ENCODE peak calls at places on chromosomes 16 and 17, in seven cellular contexts. O, J, P, E, Y, C and U are unnamed samples. For H3K27me3 and H3K36me3, the result is how much of the 10 kb centered on the place peaks cover.

GRCh38 chr17:63489291-63489690 is 12.4 kb downstream of the ACE start:
- DNase-seq in C (no peak), E (no peak), P (no peak), J (no peak), Y (no peak), O (no peak), U (no peak)

GRCh38 chr16:1137604-1138003 is 15.3 kb upstream of the CACNA1H start:
- DNase-seq in Y (no peak), E (no peak), C (no peak), O (no peak), J (no peak), P (no peak), U (peak)

GRCh38 chr16:11604783-11605563 is 18.3 kb upstream of the LITAF start:
- DNase-seq in J (peak), P (peak), Y (no peak), C (no peak), O (peak), E (no peak), U (no peak)

GRCh38 chr16:81265658-81266451 is 27.4 kb downstream of the BCO1 start:
- DNase-seq in Y (peak), E (peak), O (peak), C (no peak), P (no peak), J (peak), U (peak)

GRCh38 chr17:56831364-56832095 is 2.2 kb downstream of the C17orf67 start:
- DNase-seq in Y (no peak), P (no peak), O (no peak), J (no peak), C (no peak), E (no peak), U (no peak)

GRCh38 chr17:73118876-73119485 is 26.5 kb upstream of the SLC39A11 start:
- DNase-seq in P (no peak), J (no peak), C (no peak), E (no peak), O (no peak), Y (peak), U (no peak)

GRCh38 chr17:38919316-38920078 is 5.9 kb upstream of the LASP1NB start:
- DNase-seq in E (no peak), J (no peak), O (peak), Y (no peak), P (no peak), C (no peak), U (no peak)

GRCh38 chr16:81531415-81531814 is 86.8 kb downstream of the CMIP start:
- DNase-seq in E (no peak), O (no peak), P (no peak), Y (peak), J (peak), C (no peak), U (peak)

GRCh38 chr16:11175850-11176341 is 80.1 kb downstream of the SOCS1 start:
- DNase-seq in E (no peak), P (no peak), J (no peak), O (no peak), Y (no peak), C (peak), U (no peak)

GRCh38 chr16:86351041-86351784 is 159.1 kb upstream of the FOXF1 start:
- DNase-seq in E (no peak), P (no peak), Y (no peak), C (no peak), O (no peak), J (no peak), U (no peak)

GRCh38 chr16:52283581-52284375 is 263.2 kb downstream of the TOX3 start:
- DNase-seq in E (no peak), P (no peak), J (no peak), Y (no peak), C (no peak), O (no peak), U (no peak)

GRCh38 chr16:18788828-18789514 is 1.2 kb downstream of the RPS15A start:
- DNase-seq in O (no peak), E (no peak), Y (peak), C (no peak), P (no peak), J (no peak), U (peak)

GRCh38 chr17:32120086-32120485 is 22.2 kb upstream of the RHOT1 start:
- DNase-seq in O (no peak), C (no peak), J (no peak), E (no peak), P (no peak), Y (no peak), U (no peak)

GRCh38 chr16:28193530-28194423 is 18.0 kb downstream of the XPO6 start:
- DNase-seq in Y (peak), E (no peak), J (no peak), C (no peak), P (no peak), O (no peak), U (peak)

GRCh38 chr16:22323173-22323997 is 26.2 kb downstream of the POLR3E start:
- DNase-seq in J (no peak), E (no peak), O (no peak), P (no peak), C (no peak), Y (no peak), U (no peak)

GRCh38 chr17:60372790-60373483 is 19.0 kb downstream of the USP32 start:
- DNase-seq in P (no peak), Y (no peak), J (no peak), O (no peak), C (no peak), E (no peak), U (peak)

GRCh38 chr16:63324306-63324705 is 1288.1 kb upstream of the CDH8 start:
- DNase-seq in Y (no peak), E (no peak), J (no peak), O (no peak), P (no peak), C (no peak), U (no peak)

GRCh38 chr16:22300427-22301071 is 3.3 kb downstream of the POLR3E start:
- DNase-seq in J (peak), P (no peak), C (peak), O (peak), E (peak), Y (peak), U (peak)

GRCh38 chr17:32552280-32552679 is 65.5 kb downstream of the CDK5R1 start:
- DNase-seq in C (no peak), J (no peak), Y (no peak), P (no peak), E (no peak), O (no peak), U (no peak)

GRCh38 chr17:1473170-1473569 is 17.1 kb upstream of the CRK start:
- DNase-seq in O (no peak), J (no peak), P (no peak), E (no peak), C (no peak), Y (no peak), U (no peak)

GRCh38 chr17:11351479-11351878 is 110.5 kb downstream of the SHISA6 start:
- DNase-seq in Y (no peak), C (no peak), E (no peak), P (no peak), O (no peak), J (no peak), U (no peak)

GRCh38 chr17:38982858-38983746 is 15.9 kb upstream of the FBXO47 start:
- DNase-seq in E (no peak), J (no peak), C (no peak), Y (peak), O (peak), P (no peak), U (no peak)

GRCh38 chr16:88854306-88855111 is 2.2 kb downstream of the GALNS start:
- DNase-seq in Y (no peak), E (no peak), C (no peak), O (no peak), J (no peak), P (no peak), U (no peak)

GRCh38 chr17:53797497-53797896 is 25.2 kb upstream of the KIF2B start:
- DNase-seq in C (no peak), P (no peak), Y (no peak), J (no peak), O (no peak), E (no peak), U (no peak)

GRCh38 chr17:8453326-8453725 is 17.6 kb downstream of the NDEL1 start:
- DNase-seq in O (no peak), C (no peak), Y (no peak), E (no peak), J (no peak), P (no peak), U (no peak)

GRCh38 chr16:24508614-24509013 is 30.8 kb upstream of the RBBP6 start:
- DNase-seq in E (no peak), Y (no peak), O (no peak), P (no peak), C (no peak), J (peak), U (peak)

GRCh38 chr17:34443832-34444469 is 80.9 kb upstream of the CCL1 start:
- DNase-seq in Y (no peak), J (no peak), C (no peak), O (no peak), P (no peak), E (no peak), U (no peak)

GRCh38 chr17:19370493-19370960 is 7.8 kb upstream of the MAPK7 start:
- DNase-seq in Y (no peak), J (peak), P (no peak), O (peak), C (no peak), E (no peak), U (no peak)

GRCh38 chr16:31701734-31702133 is 171.9 kb upstream of the ZNF267 start:
- DNase-seq in O (no peak), J (no peak), C (peak), E (no peak), P (no peak), Y (no peak), U (no peak)

GRCh38 chr16:54459509-54460235 is 173.1 kb upstream of the IRX3 start:
- DNase-seq in J (no peak), P (no peak), O (no peak), Y (no peak), E (no peak), C (no peak), U (peak)
- H3K4me3 ChIP-seq in J (no peak), P (no peak), O (no peak), Y (no peak), E (no peak), C (no peak), U (no peak)

GRCh38 chr17:76135810-76136188 is 5.2 kb downstream of the FOXJ1 start:
- DNase-seq in E (no peak), P (no peak), C (no peak), Y (no peak), J (no peak), O (no peak), U (no peak)

GRCh38 chr17:76137026-76137350 is 4.1 kb downstream of the FOXJ1 start:
- DNase-seq in E (no peak), C (no peak), Y (no peak), P (no peak), J (no peak), O (no peak), U (no peak)

GRCh38 chr17:76137351-76138233 is 3.5 kb downstream of the FOXJ1 start:
- DNase-seq in O (no peak), J (peak), E (no peak), P (no peak), C (peak), Y (no peak), U (no peak)

GRCh38 chr17:76134911-76135809 is 5.9 kb downstream of the FOXJ1 start:
- DNase-seq in Y (no peak), O (no peak), P (no peak), J (no peak), E (no peak), C (no peak), U (no peak)

GRCh38 chr17:76136276-76137025 is 4.6 kb downstream of the FOXJ1 start:
- DNase-seq in Y (no peak), E (no peak), O (no peak), J (no peak), C (no peak), P (no peak), U (no peak)
- H3K27me3 ChIP-seq in Y (under half), E (under half), O (half or more), J (under half), C (under half), P (under half), U (under half)

DNA sequence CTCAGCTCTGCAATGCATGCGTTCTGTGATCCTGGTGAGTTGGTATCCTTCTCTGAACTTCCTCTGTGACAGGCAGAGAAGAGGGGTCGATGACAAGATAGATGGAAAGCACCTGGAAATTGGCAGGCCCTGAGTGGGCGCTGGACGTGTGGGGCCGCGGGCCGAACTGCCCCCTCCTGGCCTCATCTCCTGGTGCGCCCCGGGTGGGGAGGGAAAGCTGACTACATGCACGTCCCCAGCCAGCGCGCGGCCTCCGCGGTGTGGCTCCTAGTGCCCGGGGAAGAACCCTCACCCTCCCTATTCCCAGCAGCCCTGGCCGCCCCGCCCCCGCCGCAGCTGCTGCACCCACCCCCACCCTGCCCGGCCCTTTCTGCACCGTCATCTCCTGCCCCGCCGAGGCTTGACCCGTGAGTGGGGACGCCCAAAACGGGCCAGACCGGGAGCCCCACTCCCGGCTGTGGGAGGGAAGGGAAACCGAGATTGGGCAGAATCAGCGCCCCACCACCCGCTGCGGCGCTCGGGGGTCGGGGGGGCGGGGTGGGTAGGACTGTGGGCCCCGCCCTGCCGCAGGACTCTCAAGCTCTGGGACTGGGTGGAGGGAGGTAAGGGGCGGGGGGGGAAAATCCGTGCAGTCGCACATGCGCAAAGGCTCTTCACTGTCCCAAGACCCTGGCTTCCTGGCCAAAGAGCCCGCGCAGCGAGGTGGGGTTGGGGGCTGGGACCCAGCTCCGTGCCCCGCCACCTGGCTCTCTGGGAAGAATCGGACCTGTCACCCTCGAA is at the start of gene NOL3:
- DNase-seq in Y (peak), P (peak), O (peak), J (peak), E (peak), C (peak), U (peak)
- H3K36me3 ChIP-seq in Y (under half), P (under half), O (under half), J (under half), E (under half), C (under half), U (under half)

DNA sequence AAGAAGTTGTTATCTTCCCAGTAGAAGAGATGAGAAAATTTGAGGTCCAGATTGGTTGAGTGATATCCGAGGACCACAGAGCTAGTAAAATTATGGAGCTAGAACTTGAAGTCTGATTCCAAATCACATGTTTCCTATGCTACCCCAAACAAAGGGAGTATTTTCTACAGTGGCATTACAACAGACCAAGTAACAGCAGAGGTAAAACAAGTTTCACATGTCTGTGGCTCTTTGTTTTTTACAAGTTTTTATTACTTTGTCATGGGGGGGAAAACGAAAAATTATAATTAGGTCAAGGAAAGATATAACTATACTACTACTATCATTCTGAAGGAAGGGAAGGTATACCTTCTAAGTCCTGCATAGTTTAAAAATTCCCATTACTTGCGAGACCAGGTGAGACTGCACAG is 49.4 kb downstream of the KANSL1 start:
- DNase-seq in Y (no peak), J (no peak), E (no peak), O (no peak), P (no peak), C (no peak), U (no peak)
- H3K4me3 ChIP-seq in Y (no peak), J (no peak), E (no peak), O (no peak), P (no peak), C (no peak), U (no peak)

DNA sequence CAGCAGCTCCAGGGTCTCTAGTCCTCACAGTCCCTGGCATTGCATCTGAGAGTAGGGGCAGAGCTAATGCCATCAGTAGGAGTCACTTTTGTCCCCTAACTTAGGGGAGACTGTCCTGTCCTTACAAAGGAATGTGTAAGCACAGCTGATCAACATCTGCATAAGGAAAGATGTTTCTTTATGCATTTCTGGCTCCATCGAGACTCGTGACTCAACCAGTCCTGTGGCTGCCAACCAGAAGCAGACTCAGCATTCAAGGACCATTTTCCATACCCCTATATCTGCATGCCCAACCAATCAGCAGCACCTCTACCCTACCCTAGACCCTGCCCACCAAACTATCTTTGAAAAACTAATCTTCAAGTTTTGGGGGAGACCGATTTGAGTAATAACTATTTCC is 8.2 kb upstream of the MPP2 start:
- DNase-seq in J (no peak), O (no peak), Y (no peak), P (no peak), C (no peak), E (no peak), U (peak)
- H3K27me3 ChIP-seq in J (under half), O (under half), Y (under half), P (under half), C (under half), E (under half), U (under half)

DNA sequence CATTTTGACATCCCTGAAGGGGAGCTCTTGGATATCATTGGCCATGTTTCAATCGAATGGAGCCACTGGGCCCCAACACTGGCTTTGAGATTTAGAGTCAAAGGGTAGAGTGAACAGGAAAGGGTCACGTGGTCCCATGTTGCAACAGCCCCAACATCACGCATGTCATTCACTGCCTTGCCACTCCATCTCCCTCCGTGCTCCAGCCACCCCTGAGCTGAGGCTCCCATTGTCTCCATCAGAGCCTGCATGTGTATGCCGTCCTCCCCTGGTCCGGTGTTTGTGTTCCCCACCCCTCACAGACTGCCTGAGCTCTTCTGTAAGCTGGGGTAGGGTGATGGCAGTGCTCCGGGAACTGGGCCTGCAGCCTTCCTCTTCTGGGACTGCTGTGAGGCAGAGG is 12.1 kb downstream of the NFE2L1 start:
- DNase-seq in E (no peak), O (peak), P (no peak), J (peak), C (no peak), Y (no peak), U (no peak)
- H3K36me3 ChIP-seq in E (under half), O (under half), P (half or more), J (half or more), C (half or more), Y (half or more), U (half or more)

GRCh38 chr16:85327731-85328664 is 215.7 kb upstream of the CIBAR2 start:
- DNase-seq in Y (no peak), O (no peak), P (no peak), E (no peak), J (no peak), C (no peak), U (no peak)

GRCh38 chr16:85330694-85331188 is 218.5 kb upstream of the CIBAR2 start:
- DNase-seq in C (no peak), P (no peak), E (no peak), Y (peak), J (peak), O (no peak), U (peak)

GRCh38 chr16:85329999-85330693 is 217.9 kb upstream of the CIBAR2 start:
- DNase-seq in O (no peak), Y (no peak), P (no peak), J (peak), E (no peak), C (no peak), U (no peak)

GRCh38 chr16:85328665-85329058 is 216.4 kb upstream of the CIBAR2 start:
- DNase-seq in J (no peak), E (no peak), Y (no peak), P (no peak), C (no peak), O (no peak), U (no peak)

GRCh38 chr16:85329059-85329812 is 217.0 kb upstream of the CIBAR2 start:
- DNase-seq in E (no peak), J (no peak), O (no peak), P (no peak), Y (peak), C (no peak), U (peak)
- H3K4me3 ChIP-seq in E (no peak), J (no peak), O (no peak), P (no peak), Y (no peak), C (no peak), U (no peak)

DNA sequence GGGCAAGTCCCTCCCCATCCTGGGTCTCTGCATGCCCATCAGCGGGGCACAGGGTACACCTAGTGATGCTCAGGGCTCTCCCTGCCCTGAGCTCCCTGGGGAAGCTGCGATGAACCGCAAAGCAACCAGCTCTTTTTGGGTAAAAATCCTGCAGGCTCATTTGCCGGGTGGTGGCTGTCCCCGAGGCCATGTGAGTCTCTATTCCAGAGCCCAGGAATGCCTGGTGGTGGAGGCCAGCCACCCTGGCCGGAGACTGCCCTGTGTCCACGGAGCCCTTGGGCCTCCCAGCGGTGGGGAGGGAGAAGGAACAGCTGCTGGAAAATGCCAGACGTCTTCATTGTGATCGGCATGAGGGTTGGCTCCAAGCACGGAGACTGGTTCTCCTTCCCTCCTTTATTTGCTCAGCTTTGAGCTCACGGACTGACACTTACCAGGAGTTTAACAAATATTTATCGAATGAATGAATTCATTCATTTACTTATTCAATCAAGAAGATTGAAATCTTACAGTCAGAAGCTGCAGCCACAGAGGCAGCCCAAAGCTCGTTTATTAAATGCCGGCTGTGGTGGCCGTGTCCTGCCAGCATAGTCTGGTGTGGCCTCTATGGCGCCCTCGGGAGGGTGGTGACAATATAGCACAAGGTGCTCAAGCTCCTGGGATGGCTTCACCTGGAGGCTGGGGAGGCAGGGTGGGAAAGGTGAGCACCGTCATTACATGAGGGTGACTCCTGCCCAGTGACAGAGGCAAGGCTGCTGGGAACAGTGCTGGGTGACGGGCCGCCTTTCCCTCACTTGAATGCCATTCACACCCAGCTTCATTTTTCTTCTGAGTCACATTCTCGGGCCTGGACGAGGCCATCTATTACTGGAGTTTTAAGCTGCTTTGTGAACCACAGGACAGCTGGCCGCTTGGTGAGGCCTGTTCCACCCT is 31.1 kb upstream of the JPH3 start:
- DNase-seq in J (no peak), O (no peak), C (peak), Y (peak), E (peak), P (peak), U (no peak)
- H3K27me3 ChIP-seq in J (under half), O (under half), C (under half), Y (under half), E (under half), P (under half), U (under half)